ENCODE peak calls at places on chromosome 20, in ten cellular contexts. X is CD14-positive monocyte, E is IMR-90, R is fibroblast of the aortic adventitia, Q is SK-N-SH, G is GM13976, L is AG09319, I is AG10803, D is H9, P is thoracic aorta. W is an unnamed sample.

GRCh38 chr20:17863577-17864292 is 104.9 kb downstream of the SNX5 start:
- DNase-seq in I (no peak), L (no peak), G (no peak), P (no peak), R (peak; percentile 78), X (peak; percentile 17), D (no peak), E (peak; percentile 52), Q (no peak), W (no peak)

GRCh38 chr20:56604690-56605089 is 24.4 kb upstream of the TFAP2C start:
- DNase-seq in D (no peak), R (no peak), X (no peak), G (no peak), L (no peak), E (no peak), I (no peak), P (no peak), Q (no peak), W (no peak)

GRCh38 chr20:35300469-35301262 is 8.4 kb upstream of the FAM83C start:
- DNase-seq in G (no peak), Q (no peak), R (no peak), E (no peak), D (no peak), I (no peak), P (no peak), X (no peak), L (no peak), W (peak; percentile 21)

GRCh38 chr20:10093087-10093591 is 58.4 kb downstream of the ANKEF1 start:
- DNase-seq in Q (no peak), E (peak; percentile 57), R (peak; percentile 47), X (no peak), I (peak; percentile 72), L (no peak), P (no peak), G (no peak), D (no peak), W (no peak)

GRCh38 chr20:21104466-21104761 is 1.7 kb downstream of the LINC00237 start:
- DNase-seq in P (no peak), R (no peak), G (no peak), E (no peak), I (no peak), D (peak; percentile 62), X (no peak), L (no peak), Q (peak; percentile 10), W (no peak)

GRCh38 chr20:33992145-33992922 is 1.4 kb upstream of the RALY start:
- DNase-seq in E (peak; percentile 54), D (no peak), R (no peak), L (no peak), I (no peak), Q (no peak), G (no peak), P (no peak), X (no peak), W (no peak)

GRCh38 chr20:5221078-5221430 is 94.2 kb downstream of the CDS2 start:
- DNase-seq in L (no peak), P (no peak), I (no peak), D (no peak), X (no peak), G (no peak), R (no peak), E (no peak), Q (no peak), W (no peak)

GRCh38 chr20:53676519-53676822 is 82.8 kb upstream of the ZNF217 start:
- DNase-seq in X (no peak), E (no peak), P (no peak), G (no peak), Q (no peak), L (no peak), I (no peak), R (peak; percentile 39), D (no peak), W (no peak)

GRCh38 chr20:42739692-42740091 is 450.0 kb downstream of the PTPRT start:
- DNase-seq in X (no peak), L (no peak), D (no peak), P (no peak), Q (no peak), R (no peak), E (no peak), I (no peak), G (no peak), W (no peak)

GRCh38 chr20:4585104-4585753 is 136.5 kb upstream of the PRND start:
- DNase-seq in D (no peak), E (peak; percentile 40), R (no peak), L (no peak), P (no peak), G (no peak), Q (no peak), X (no peak), I (peak; percentile 88), W (no peak)

GRCh38 chr20:14790771-14791517 is 453.5 kb upstream of the FLRT3 start:
- DNase-seq in I (peak; percentile 79), D (no peak), R (no peak), E (no peak), L (no peak), X (no peak), P (no peak), G (no peak), Q (no peak), W (no peak)

GRCh38 chr20:10665027-10665561 is 8.7 kb downstream of the JAG1 start:
- DNase-seq in E (peak; percentile 33), Q (no peak), L (no peak), P (no peak), G (no peak), R (peak; percentile 62), D (peak; percentile 13), X (no peak), I (no peak), W (no peak)

GRCh38 chr20:33702861-33703260 is 16.7 kb upstream of the E2F1 start:
- DNase-seq in E (no peak), R (no peak), G (no peak), L (no peak), X (no peak), I (no peak), Q (peak; percentile 83), P (no peak), D (no peak), W (no peak)

GRCh38 chr20:16062661-16063591 is 510.3 kb downstream of the KIF16B start:
- DNase-seq in L (no peak), G (no peak), D (no peak), P (no peak), E (no peak), X (no peak), R (no peak), I (peak; percentile 15), Q (peak; percentile 40), W (no peak)

DNA sequence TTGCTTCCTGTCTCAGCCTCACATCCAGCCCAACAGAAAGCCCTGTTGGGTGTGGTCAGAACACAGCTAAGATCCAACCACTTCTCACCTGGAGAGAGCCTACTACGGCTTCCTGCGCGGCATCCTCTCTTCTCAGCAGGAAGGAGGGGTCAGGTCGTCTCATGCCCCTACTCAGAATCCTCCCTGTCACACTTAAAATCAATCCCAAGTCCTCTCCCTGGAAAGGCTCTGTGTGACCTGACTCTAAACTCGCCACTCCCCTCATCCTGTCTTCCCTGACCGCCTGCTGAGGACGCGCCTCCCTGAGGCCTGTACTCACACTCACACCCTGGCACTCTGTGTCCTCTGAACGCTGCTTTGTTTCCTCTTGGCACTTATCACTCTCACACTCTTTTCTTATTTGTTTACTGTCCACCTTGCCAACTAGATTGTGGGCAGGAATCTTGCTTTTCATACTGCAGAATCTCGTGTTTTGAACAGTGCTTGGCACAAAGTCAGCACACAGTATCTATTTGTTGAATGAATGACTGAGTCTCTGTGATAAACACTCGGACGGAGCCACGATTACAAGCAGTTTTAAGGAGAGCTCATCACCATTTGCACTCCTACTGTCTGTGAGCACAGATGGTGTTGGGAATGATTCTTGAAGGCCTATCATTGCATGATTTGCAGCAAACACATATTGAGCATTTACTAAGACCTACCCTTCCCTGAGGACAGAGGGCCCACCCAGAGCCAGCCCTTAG is 18.7 kb downstream of the RAB5IF start:
- DNase-seq in P (no peak), D (peak; percentile 63), E (no peak), R (no peak), L (no peak), Q (no peak), I (no peak), G (no peak), X (no peak), W (no peak)
- TF ChIP-seq CTCF in P (no peak), D (no peak), E (no peak), R (no peak), L (no peak), Q (no peak), I (no peak), G (no peak), X (no peak), W (no peak)

GRCh38 chr20:51411867-51412266 is 130.7 kb downstream of the NFATC2 start:
- DNase-seq in I (no peak), P (no peak), X (no peak), G (no peak), L (no peak), E (no peak), Q (peak; percentile 56), R (no peak), D (no peak), W (no peak)
- TF ChIP-seq CTCF in I (no peak), P (no peak), X (no peak), G (no peak), L (no peak), E (no peak), Q (peak; percentile 21), R (no peak), D (no peak), W (peak; percentile 35)

DNA sequence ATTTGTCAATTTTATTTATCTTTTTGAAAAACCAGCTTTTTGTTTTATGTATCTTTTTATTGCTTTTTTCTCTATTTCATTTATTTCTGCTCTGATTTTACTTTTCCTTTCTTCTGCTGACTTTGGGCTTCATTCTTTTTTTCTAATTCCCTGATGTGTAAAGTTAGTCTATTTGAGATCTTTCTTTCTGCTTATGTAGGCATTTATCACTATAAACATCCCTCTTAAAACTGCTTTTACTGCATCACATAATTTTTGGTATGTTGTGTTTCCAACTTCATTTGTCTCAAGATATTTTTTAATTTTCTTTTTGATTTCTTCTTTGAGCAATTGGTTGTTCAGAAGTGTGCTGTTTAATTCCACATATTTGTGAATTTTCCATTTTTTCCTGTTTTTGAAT is 174.8 kb downstream of the SLC24A3 start:
- DNase-seq in L (no peak), E (no peak), G (no peak), P (no peak), D (no peak), Q (no peak), I (no peak), R (no peak), X (no peak), W (no peak)
- TF ChIP-seq CTCF in L (no peak), E (no peak), G (no peak), P (no peak), D (no peak), Q (no peak), I (no peak), R (no peak), X (no peak), W (no peak)

DNA sequence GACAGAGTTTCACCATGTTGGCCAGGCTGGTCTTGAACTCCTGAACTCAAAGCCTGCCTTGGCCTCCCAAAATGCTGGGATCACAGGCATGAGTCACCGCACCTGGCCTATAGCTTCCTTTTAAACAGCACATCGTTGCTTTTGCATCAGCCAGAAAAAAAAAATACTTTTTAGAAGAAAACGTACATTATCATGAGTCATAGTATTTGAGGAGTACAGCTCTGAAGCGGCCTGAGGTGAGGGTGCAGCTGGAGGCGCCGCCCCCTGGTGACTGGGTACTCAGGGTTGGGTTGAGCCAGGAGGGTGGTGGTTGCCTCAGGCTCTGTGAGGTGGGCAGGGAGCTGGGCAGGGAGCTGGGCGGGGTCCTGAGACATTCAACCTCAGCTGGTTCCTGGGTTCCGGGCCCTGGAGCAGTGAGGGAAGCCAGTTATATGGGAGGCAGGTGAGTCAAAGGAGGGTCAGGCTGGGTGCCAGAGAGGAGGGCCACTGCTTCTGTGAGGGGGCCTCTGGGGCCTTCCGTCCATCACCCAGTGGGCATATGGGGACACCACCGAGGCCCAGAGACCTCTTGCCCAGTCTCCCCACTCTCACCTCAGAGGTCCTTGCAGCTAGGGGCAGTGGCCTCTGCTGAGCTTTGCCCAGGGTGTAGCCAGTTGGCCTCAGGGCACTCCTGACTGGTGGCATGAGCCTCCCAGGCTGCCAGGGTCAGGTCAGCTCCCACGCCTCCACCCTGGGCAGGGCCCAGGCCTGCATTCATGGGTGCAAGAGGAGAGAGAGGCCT is 11.7 kb upstream of the ID1 start:
- DNase-seq in I (peak; percentile 65), E (peak; percentile 89), G (no peak), D (peak; percentile 48), X (no peak), P (no peak), Q (no peak), R (peak; percentile 84), L (no peak), W (no peak)
- TF ChIP-seq CTCF in I (no peak), E (peak; percentile 27), G (no peak), D (peak; percentile 9), X (no peak), P (no peak), Q (peak; percentile 33), R (no peak), L (no peak), W (peak; percentile 34)